ENCODE peak calls at places on chromosomes 11 and 22, in ten cellular contexts. T is WTC11; S is RWPE1; C is psoas muscle; Z is tibial nerve; H is Calu3; B is CD4-positive, alpha-beta T cell; R is transverse colon; W is breast epithelium; J is tibial artery. G is an unnamed sample.

GRCh38 chr11:106961518-106961917 is 56.8 kb downstream of the GUCY1A2 start:
- DNase-seq in T (no peak), S (peak), C (no peak), Z (no peak), H (no peak), B (no peak), R (no peak), W (no peak), J (no peak), G (no peak)

GRCh38 chr22:29203883-29204282 is 1.8 kb upstream of the EMID1 start:
- DNase-seq in T (no peak), S (no peak), C (no peak), Z (no peak), H (no peak), B (no peak), R (no peak), W (no peak), J (no peak), G (no peak)

GRCh38 chr22:23219787-23220484 is 39.6 kb downstream of the BCR start:
- DNase-seq in T (no peak), S (peak), C (no peak), Z (no peak), H (peak), B (peak), R (peak), W (no peak), J (peak), G (no peak)

GRCh38 chr22:20087319-20088262 is 7.5 kb downstream of the DGCR8 start:
- DNase-seq in T (no peak), S (no peak), C (no peak), Z (no peak), H (no peak), B (no peak), R (no peak), W (no peak), J (peak), G (no peak)

GRCh38 chr22:26435327-26436093 is 6.5 kb downstream of the ASPHD2 start:
- DNase-seq in T (no peak), S (no peak), C (no peak), Z (no peak), H (no peak), B (no peak), R (no peak), W (no peak), J (no peak), G (no peak)

GRCh38 chr22:45917146-45917545 is 59.8 kb downstream of the WNT7B start:
- DNase-seq in T (no peak), S (no peak), C (no peak), Z (no peak), H (no peak), B (no peak), R (no peak), W (no peak), J (no peak), G (no peak)

GRCh38 chr11:128061321-128061871 is 526.0 kb downstream of the ETS1 start:
- DNase-seq in T (no peak), S (no peak), C (no peak), Z (no peak), H (no peak), B (no peak), R (no peak), W (no peak), J (no peak), G (no peak)

GRCh38 chr11:100354736-100355135 is 332.4 kb upstream of the ARHGAP42 start:
- DNase-seq in T (no peak), S (no peak), C (no peak), Z (no peak), H (no peak), B (no peak), R (no peak), W (no peak), J (no peak), G (no peak)

GRCh38 chr11:128214263-128214662 is 373.1 kb downstream of the ETS1 start:
- DNase-seq in T (no peak), S (no peak), C (no peak), Z (no peak), H (no peak), B (no peak), R (no peak), W (no peak), J (no peak), G (no peak)

GRCh38 chr11:22792497-22792896 is 37.1 kb downstream of the SVIP start:
- DNase-seq in T (no peak), S (peak), C (no peak), Z (no peak), H (peak), B (no peak), R (no peak), W (peak), J (no peak), G (no peak)

GRCh38 chr22:38262051-38262795 is 10.6 kb downstream of the TMEM184B start:
- DNase-seq in T (peak), S (no peak), C (peak), Z (no peak), H (peak), B (peak), R (peak), W (peak), J (peak), G (no peak)

GRCh38 chr11:134751161-134751560 is 339.1 kb upstream of the B3GAT1 start:
- DNase-seq in T (no peak), S (no peak), C (no peak), Z (no peak), H (no peak), B (no peak), R (no peak), W (no peak), J (no peak), G (no peak)

GRCh38 chr22:39809772-39810557 is 83.6 kb downstream of the ENTHD1 start:
- DNase-seq in T (no peak), S (no peak), C (no peak), Z (no peak), H (no peak), B (no peak), R (no peak), W (no peak), J (no peak), G (no peak)

GRCh38 chr11:32448232-32448631 is 12.9 kb upstream of the WT1 start:
- DNase-seq in T (no peak), S (no peak), C (no peak), Z (no peak), H (no peak), B (no peak), R (no peak), W (no peak), J (no peak), G (no peak)

GRCh38 chr11:1317432-1317831 is 8.0 kb upstream of the TOLLIP start:
- DNase-seq in T (no peak), S (no peak), C (no peak), Z (no peak), H (no peak), B (no peak), R (no peak), W (no peak), J (no peak), G (no peak)

GRCh38 chr22:16774911-16775529 is 50.2 kb downstream of the XKR3 start:
- DNase-seq in T (no peak), S (no peak), C (no peak), Z (no peak), H (no peak), B (no peak), R (no peak), W (no peak), J (no peak), G (no peak)

GRCh38 chr11:129611661-129612566 is 203.7 kb upstream of the TMEM45B start:
- DNase-seq in T (no peak), S (no peak), C (no peak), Z (no peak), H (peak), B (no peak), R (no peak), W (no peak), J (no peak), G (no peak)

GRCh38 chr11:12723410-12724297 is 49.4 kb downstream of the TEAD1 start:
- DNase-seq in T (no peak), S (peak), C (no peak), Z (no peak), H (peak), B (no peak), R (peak), W (peak), J (no peak), G (no peak)

GRCh38 chr22:46971141-46971775 is 208.8 kb downstream of the TBC1D22A start:
- DNase-seq in T (no peak), S (no peak), C (no peak), Z (no peak), H (no peak), B (no peak), R (no peak), W (no peak), J (no peak), G (no peak)

GRCh38 chr22:44497218-44497903 is 672 bp downstream of the RTL6 start:
- DNase-seq in T (peak), S (peak), C (peak), Z (no peak), H (peak), B (no peak), R (peak), W (no peak), J (no peak), G (no peak)

GRCh38 chr11:121344824-121345223 is 52.3 kb downstream of the SC5D start:
- DNase-seq in T (no peak), S (no peak), C (no peak), Z (no peak), H (no peak), B (no peak), R (no peak), W (no peak), J (no peak), G (no peak)

GRCh38 chr22:38802671-38803121 is 8.8 kb upstream of the DNAL4 start:
- DNase-seq in T (no peak), S (peak), C (peak), Z (peak), H (peak), B (no peak), R (peak), W (peak), J (peak), G (no peak)

GRCh38 chr11:112062923-112063322 is 10.9 kb downstream of the PIH1D2 start:
- DNase-seq in T (no peak), S (no peak), C (no peak), Z (no peak), H (no peak), B (no peak), R (no peak), W (no peak), J (no peak), G (no peak)

GRCh38 chr11:117071344-117071787 is 26.9 kb downstream of the SIK3 start:
- DNase-seq in T (no peak), S (no peak), C (peak), Z (no peak), H (peak), B (no peak), R (peak), W (peak), J (no peak), G (no peak)

GRCh38 chr11:102806296-102806695 is 8.3 kb upstream of the MMP1 start:
- DNase-seq in T (no peak), S (no peak), C (no peak), Z (no peak), H (no peak), B (no peak), R (no peak), W (no peak), J (no peak), G (no peak)

GRCh38 chr11:35792148-35792845 is 129.7 kb downstream of the TRIM44 start:
- DNase-seq in T (no peak), S (no peak), C (no peak), Z (no peak), H (no peak), B (no peak), R (no peak), W (no peak), J (no peak), G (no peak)

GRCh38 chr11:115741376-115741775 is 237.2 kb upstream of the CADM1 start:
- DNase-seq in T (no peak), S (no peak), C (no peak), Z (no peak), H (no peak), B (no peak), R (no peak), W (no peak), J (no peak), G (no peak)

GRCh38 chr11:30392977-30393376 is 70.1 kb downstream of the ARL14EP start:
- DNase-seq in T (no peak), S (no peak), C (no peak), Z (no peak), H (no peak), B (no peak), R (no peak), W (no peak), J (no peak), G (no peak)

GRCh38 chr11:27460158-27460565 is 12.4 kb downstream of the LGR4 start:
- DNase-seq in T (no peak), S (no peak), C (no peak), Z (no peak), H (no peak), B (no peak), R (no peak), W (no peak), J (no peak), G (no peak)

GRCh38 chr11:60349990-60350389 is 22.9 kb downstream of the MS4A6E start:
- DNase-seq in T (no peak), S (no peak), C (no peak), Z (no peak), H (no peak), B (no peak), R (no peak), W (no peak), J (no peak), G (no peak)

GRCh38 chr11:95322546-95322945 is 91.5 kb upstream of the SESN3 start:
- DNase-seq in T (no peak), S (no peak), C (no peak), Z (no peak), H (no peak), B (no peak), R (no peak), W (no peak), J (no peak), G (no peak)

GRCh38 chr22:46460835-46461234 is 76.6 kb downstream of the CELSR1 start:
- DNase-seq in T (no peak), S (no peak), C (no peak), Z (no peak), H (no peak), B (no peak), R (no peak), W (no peak), J (no peak), G (no peak)

GRCh38 chr22:26568207-26568706 is 21.7 kb downstream of the TPST2 start:
- DNase-seq in T (peak), S (peak), C (no peak), Z (no peak), H (no peak), B (no peak), R (no peak), W (peak), J (no peak), G (no peak)

GRCh38 chr11:46894506-46894905 is 23.8 kb downstream of the LRP4 start:
- DNase-seq in T (no peak), S (no peak), C (no peak), Z (no peak), H (no peak), B (no peak), R (no peak), W (no peak), J (no peak), G (no peak)

GRCh38 chr11:64100345-64100744 is 64.6 kb downstream of the FLRT1 start:
- DNase-seq in T (peak), S (no peak), C (no peak), Z (no peak), H (no peak), B (no peak), R (no peak), W (no peak), J (no peak), G (no peak)

GRCh38 chr11:72088076-72088806 is 7.6 kb downstream of the LRRC51 start:
- DNase-seq in T (no peak), S (no peak), C (no peak), Z (no peak), H (no peak), B (no peak), R (no peak), W (no peak), J (no peak), G (no peak)

GRCh38 chr11:41579546-41579945 is 120.1 kb upstream of the LRRC4C start:
- DNase-seq in T (no peak), S (peak), C (no peak), Z (no peak), H (no peak), B (no peak), R (no peak), W (no peak), J (no peak), G (no peak)

DNA sequence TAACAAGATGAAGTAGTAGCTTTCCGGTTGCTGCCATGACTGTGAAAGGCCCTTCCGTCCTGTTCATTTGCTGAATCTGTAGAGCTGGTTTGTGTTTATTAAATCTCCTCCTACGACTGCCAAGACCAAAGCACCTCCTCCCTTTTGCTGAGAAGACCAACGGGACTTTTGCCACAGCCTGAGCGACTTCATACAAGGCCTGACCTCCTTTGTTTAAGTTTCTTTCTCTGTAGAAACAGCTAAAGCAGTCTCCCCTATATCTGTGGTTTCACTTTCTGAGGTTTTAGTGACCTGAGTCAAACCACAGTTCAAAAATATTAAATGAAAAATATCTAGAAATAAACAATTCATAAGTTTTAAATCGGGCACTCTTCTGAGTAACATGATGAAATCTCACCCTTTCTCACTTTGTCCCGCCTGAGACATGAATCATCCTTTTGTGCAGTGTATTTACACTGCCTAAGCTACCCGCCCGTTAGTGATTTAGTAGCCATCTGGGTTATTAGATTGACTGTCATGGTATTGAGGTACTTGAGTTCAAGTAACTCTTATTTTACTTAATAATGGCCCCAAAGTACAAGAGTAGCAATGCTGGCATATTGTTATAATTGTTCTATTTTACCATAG is 119.1 kb upstream of the LRRC4C start:
- DNase-seq in T (no peak), S (no peak), C (no peak), Z (no peak), H (no peak), B (no peak), R (no peak), W (no peak), J (no peak), G (no peak)
- TF ChIP-seq CTCF in T (no peak), S (no peak), C (no peak), Z (no peak), H (no peak), B (no peak), R (no peak), W (no peak), J (no peak), G (no peak)

GRCh38 chr11:84899134-84899533 is 728.0 kb downstream of the DLG2 start:
- DNase-seq in T (no peak), S (no peak), C (no peak), Z (no peak), H (no peak), B (no peak), R (no peak), W (no peak), J (no peak), G (no peak)

GRCh38 chr11:84894666-84895065 is 732.5 kb downstream of the DLG2 start:
- DNase-seq in T (peak), S (no peak), C (no peak), Z (no peak), H (no peak), B (no peak), R (no peak), W (no peak), J (no peak), G (no peak)

GRCh38 chr11:84901986-84902385 is 725.2 kb downstream of the DLG2 start:
- DNase-seq in T (no peak), S (no peak), C (no peak), Z (no peak), H (no peak), B (no peak), R (no peak), W (no peak), J (no peak), G (no peak)

GRCh38 chr11:84902445-84902844 is 724.7 kb downstream of the DLG2 start:
- DNase-seq in T (no peak), S (no peak), C (no peak), Z (no peak), H (no peak), B (no peak), R (no peak), W (no peak), J (no peak), G (no peak)

DNA sequence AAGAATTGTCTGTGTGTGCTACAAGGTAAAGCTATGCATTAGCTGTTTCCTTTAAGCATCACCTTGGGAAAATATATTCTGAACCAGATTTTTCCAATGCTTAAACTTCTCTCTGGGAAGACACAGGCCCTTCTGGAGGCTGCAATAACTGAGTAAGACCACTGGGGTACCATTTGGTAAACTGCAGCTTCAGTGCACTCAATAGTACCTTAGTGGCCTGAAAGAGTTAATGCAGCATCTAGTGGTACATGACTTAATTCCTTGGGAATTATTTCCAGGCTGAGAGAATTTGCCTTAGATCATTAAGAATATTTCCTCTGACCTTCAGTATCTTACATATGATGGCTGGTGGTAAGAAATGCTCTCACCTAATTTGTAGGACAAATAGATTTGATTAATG is 727.4 kb downstream of the DLG2 start:
- DNase-seq in T (peak), S (no peak), C (no peak), Z (no peak), H (no peak), B (no peak), R (no peak), W (no peak), J (no peak), G (no peak)
- TF ChIP-seq CTCF in T (peak), S (no peak), C (no peak), Z (no peak), H (no peak), B (no peak), R (no peak), W (no peak), J (no peak), G (peak)

GRCh38 chr11:69122337-69122641 is 33.4 kb upstream of the SMIM38 start:
- DNase-seq in T (no peak), S (no peak), C (no peak), Z (no peak), H (no peak), B (no peak), R (no peak), W (no peak), J (no peak), G (no peak)

GRCh38 chr11:69123593-69124545 is 31.9 kb upstream of the SMIM38 start:
- DNase-seq in T (peak), S (no peak), C (no peak), Z (no peak), H (peak), B (no peak), R (no peak), W (no peak), J (no peak), G (no peak)

GRCh38 chr11:69121621-69122336 is 34.0 kb upstream of the SMIM38 start:
- DNase-seq in T (no peak), S (no peak), C (no peak), Z (no peak), H (no peak), B (no peak), R (no peak), W (no peak), J (no peak), G (no peak)

GRCh38 chr11:69121021-69121420 is 34.7 kb upstream of the SMIM38 start:
- DNase-seq in T (no peak), S (no peak), C (no peak), Z (no peak), H (no peak), B (no peak), R (no peak), W (no peak), J (no peak), G (no peak)

GRCh38 chr11:69122642-69123431 is 32.9 kb upstream of the SMIM38 start:
- DNase-seq in T (peak), S (peak), C (peak), Z (no peak), H (peak), B (peak), R (peak), W (peak), J (peak), G (peak)
- TF ChIP-seq CTCF in T (no peak), S (no peak), C (no peak), Z (no peak), H (no peak), B (no peak), R (no peak), W (no peak), J (no peak), G (no peak)

GRCh38 chr11:36948445-36949171 is 350.6 kb upstream of the RAG2 start:
- DNase-seq in T (no peak), S (no peak), C (no peak), Z (no peak), H (no peak), B (no peak), R (no peak), W (no peak), J (no peak), G (no peak)

DNA sequence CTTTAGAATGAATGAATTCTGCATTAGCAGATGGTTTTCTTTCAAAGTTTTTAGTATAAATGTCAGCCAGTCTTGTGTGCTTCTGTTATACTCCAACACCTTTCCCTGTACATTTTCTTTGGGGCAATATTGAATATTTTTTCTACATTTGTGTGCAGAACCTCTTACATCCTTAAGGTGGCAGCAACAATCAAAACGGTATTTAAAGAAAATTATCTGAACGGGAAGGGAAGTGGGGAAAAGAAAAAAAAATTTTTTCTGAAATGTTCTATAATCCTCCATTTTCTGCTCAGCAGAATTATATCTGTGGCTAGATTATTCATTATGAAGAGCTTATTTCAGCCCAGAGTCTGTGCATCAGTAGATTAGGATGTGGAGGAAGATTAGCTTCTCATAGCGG is 347.3 kb upstream of the RAG2 start:
- DNase-seq in T (no peak), S (peak), C (no peak), Z (no peak), H (no peak), B (no peak), R (no peak), W (no peak), J (no peak), G (no peak)
- TF ChIP-seq CTCF in T (no peak), S (peak), C (no peak), Z (no peak), H (peak), B (no peak), R (peak), W (no peak), J (no peak), G (peak)

GRCh38 chr11:62805044-62805892 is at the start of gene NXF1:
- DNase-seq in T (peak), S (peak), C (peak), Z (peak), H (peak), B (peak), R (peak), W (peak), J (peak), G (peak)
- TF ChIP-seq CTCF in T (no peak), S (no peak), C (no peak), Z (peak), H (no peak), B (no peak), R (peak), W (peak), J (no peak), G (peak)

G was measured in mesothelial cell of epicardium.